ENCODE peak calls at places on chromosomes 7 and 10, in six cellular contexts. B is ovary, G is endothelial cell of umbilical vein, N is uterus, I is transverse colon, R is heart left ventricle. E is an unnamed sample.

GRCh38 chr7:106070567-106071254 is 41.4 kb downstream of the SYPL1 start:
- DNase-seq in B (no peak), G (no peak), N (no peak), I (no peak), R (no peak), E (no peak)

GRCh38 chr10:123804716-123805115 is 86.9 kb downstream of the CPXM2 start:
- DNase-seq in B (no peak), G (peak), N (no peak), I (no peak), R (no peak), E (no peak)

GRCh38 chr7:102287465-102288146 is 938 bp downstream of the SH2B2 start:
- DNase-seq in B (peak), G (no peak), N (peak), I (peak), R (no peak), E (peak)

GRCh38 chr7:129997285-129997684 is 44.5 kb upstream of the UBE2H start:
- DNase-seq in B (no peak), G (no peak), N (no peak), I (no peak), R (no peak), E (no peak)

GRCh38 chr10:15426115-15426514 is 55.0 kb upstream of the FAM171A1 start:
- DNase-seq in B (no peak), G (no peak), N (no peak), I (no peak), R (no peak), E (no peak)

GRCh38 chr7:74521855-74522254 is 68.1 kb downstream of the GTF2IRD1 start:
- DNase-seq in B (no peak), G (no peak), N (no peak), I (no peak), R (no peak), E (no peak)

GRCh38 chr7:45028138-45028919 is 28.3 kb downstream of the CCM2 start:
- DNase-seq in B (no peak), G (no peak), N (no peak), I (no peak), R (no peak), E (no peak)

GRCh38 chr10:119253433-119254174 is 46.2 kb downstream of the GRK5 start:
- DNase-seq in B (peak), G (peak), N (peak), I (peak), R (peak), E (peak)

GRCh38 chr10:68088744-68089143 is 13.7 kb upstream of the HERC4 start:
- DNase-seq in B (no peak), G (no peak), N (no peak), I (no peak), R (no peak), E (no peak)

DNA sequence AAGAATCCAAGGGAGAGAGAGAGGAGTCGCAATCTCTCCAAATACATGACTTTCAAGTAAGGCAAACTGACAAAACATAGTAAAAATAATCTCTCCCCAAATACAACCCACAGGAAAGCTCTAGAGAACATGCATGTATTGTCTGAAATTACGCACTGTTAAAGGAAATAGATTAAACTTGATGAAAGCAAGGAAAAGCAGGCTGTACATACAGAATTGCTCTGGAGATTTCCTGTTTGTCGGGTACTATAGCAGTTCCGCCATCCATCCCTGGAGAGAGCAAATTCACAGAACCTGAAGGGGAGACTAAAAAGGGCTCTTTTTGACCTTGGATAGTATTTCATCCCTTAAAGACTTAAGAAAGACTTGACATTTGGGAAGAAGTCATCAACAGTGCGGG is 170.2 kb upstream of the BET1 start:
- DNase-seq in B (no peak), G (peak), N (no peak), I (no peak), R (no peak), E (no peak)
- H3K27ac ChIP-seq in B (no peak), G (peak), N (no peak), I (no peak), R (no peak), E (no peak)

DNA sequence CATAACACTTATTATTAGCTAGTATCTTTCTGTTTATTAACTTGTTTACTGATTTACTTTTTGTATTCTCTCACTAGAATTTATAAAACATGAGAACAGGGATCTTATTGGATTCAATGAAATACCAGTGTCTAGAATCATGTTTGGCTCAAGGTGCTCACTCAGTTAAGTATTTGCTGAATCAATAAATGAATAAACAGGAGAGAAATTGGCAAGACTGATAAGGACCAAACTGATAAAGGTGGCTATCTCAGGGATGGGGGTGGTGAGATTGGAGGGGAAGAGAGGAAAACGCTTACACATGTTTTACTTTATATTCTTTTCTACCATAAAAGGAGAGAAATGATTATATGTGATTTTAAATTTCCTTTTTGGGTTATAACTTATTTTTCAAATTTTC is 43.3 kb upstream of the CCDC6 start:
- DNase-seq in B (no peak), G (no peak), N (no peak), I (no peak), R (no peak), E (no peak)
- TF ChIP-seq POLR2A in B (no peak), G (no peak), N (no peak), I (no peak), R (no peak), E (no peak)

GRCh38 chr7:98285132-98286092 is 3.9 kb downstream of the BRI3 start:
- DNase-seq in B (no peak), G (no peak), N (no peak), I (no peak), R (no peak), E (no peak)
- H3K4me3 ChIP-seq in B (no peak), G (peak), N (peak), I (no peak), R (peak), E (peak)

DNA sequence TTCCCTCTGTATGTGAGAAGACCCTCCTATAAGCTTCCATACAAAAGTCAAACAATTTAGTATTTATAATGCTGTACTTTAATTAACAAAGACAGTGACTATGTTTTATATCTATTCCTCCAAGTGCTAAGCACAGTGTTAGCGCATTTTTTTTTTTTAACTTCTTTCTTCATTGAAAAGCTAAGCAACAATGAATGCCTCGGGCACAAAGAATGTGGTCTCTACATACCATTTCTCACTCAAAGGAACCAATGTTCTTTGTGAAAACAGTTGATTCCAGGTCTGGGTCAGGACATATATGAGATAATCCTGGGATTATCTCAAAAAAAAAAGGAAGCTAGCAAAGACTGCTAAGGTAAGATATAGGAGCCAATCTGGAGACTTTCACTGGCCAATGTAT is 26.2 kb upstream of the REEP3 start:
- DNase-seq in B (no peak), G (no peak), N (no peak), I (no peak), R (no peak), E (no peak)
- H3K27ac ChIP-seq in B (no peak), G (no peak), N (no peak), I (no peak), R (no peak), E (no peak)

E was measured in adrenal gland.